ENCODE peak calls at places on chromosomes 12 and 14, in seven cellular contexts. One of them, this sample, is unnamed.

GRCh38 chr12:47808574-47809380 is 10.9 kb downstream of the HDAC7 start:
- DNase-seq in H1: no peak
- DNase-seq in GM12878: no peak
- DNase-seq in SK-N-SH: no peak
- DNase-seq in K562: peak
- DNase-seq in HepG2: no peak
- DNase-seq in GM12892: no peak
- DNase-seq in this sample: no peak

GRCh38 chr12:77947326-77947725 is 116.6 kb downstream of the NAV3 start:
- DNase-seq in GM12892: no peak
- DNase-seq in SK-N-SH: no peak
- DNase-seq in GM12878: no peak
- DNase-seq in HepG2: no peak
- DNase-seq in H1: no peak
- DNase-seq in K562: no peak
- DNase-seq in this sample: no peak

GRCh38 chr14:51996148-51996746 is 6.9 kb downstream of the RTRAF start:
- DNase-seq in GM12892: no peak
- DNase-seq in SK-N-SH: no peak
- DNase-seq in HepG2: no peak
- DNase-seq in K562: no peak
- DNase-seq in GM12878: no peak
- DNase-seq in H1: no peak
- DNase-seq in this sample: no peak

GRCh38 chr12:103771466-103771865 is 69.6 kb downstream of the NT5DC3 start:
- DNase-seq in H1: peak
- DNase-seq in HepG2: peak
- DNase-seq in GM12878: no peak
- DNase-seq in K562: peak
- DNase-seq in GM12892: no peak
- DNase-seq in SK-N-SH: peak
- DNase-seq in this sample: no peak

GRCh38 chr12:67344979-67345710 is 76.0 kb downstream of the CAND1 start:
- DNase-seq in HepG2: no peak
- DNase-seq in GM12892: no peak
- DNase-seq in H1: no peak
- DNase-seq in SK-N-SH: no peak
- DNase-seq in K562: no peak
- DNase-seq in GM12878: no peak
- DNase-seq in this sample: no peak

GRCh38 chr12:2628401-2628800 is 166.4 kb upstream of the FKBP4 start:
- DNase-seq in GM12878: no peak
- DNase-seq in HepG2: no peak
- DNase-seq in H1: no peak
- DNase-seq in SK-N-SH: no peak
- DNase-seq in GM12892: no peak
- DNase-seq in K562: no peak
- DNase-seq in this sample: no peak

GRCh38 chr14:99209409-99209808 is 62.6 kb downstream of the BCL11B start:
- DNase-seq in HepG2: no peak
- DNase-seq in GM12892: no peak
- DNase-seq in SK-N-SH: no peak
- DNase-seq in GM12878: no peak
- DNase-seq in K562: no peak
- DNase-seq in H1: no peak
- DNase-seq in this sample: no peak

GRCh38 chr14:100531152-100531551 is 56.1 kb downstream of the BEGAIN start:
- DNase-seq in HepG2: no peak
- DNase-seq in GM12892: peak
- DNase-seq in K562: no peak
- DNase-seq in GM12878: no peak
- DNase-seq in SK-N-SH: no peak
- DNase-seq in H1: no peak
- DNase-seq in this sample: no peak

GRCh38 chr14:61386173-61386772 is 64.9 kb downstream of the PRKCH start:
- DNase-seq in HepG2: no peak
- DNase-seq in K562: no peak
- DNase-seq in H1: no peak
- DNase-seq in GM12878: no peak
- DNase-seq in GM12892: no peak
- DNase-seq in SK-N-SH: no peak
- DNase-seq in this sample: no peak

GRCh38 chr12:113756609-113757008 is 209.5 kb downstream of the RBM19 start:
- DNase-seq in K562: no peak
- DNase-seq in GM12878: no peak
- DNase-seq in H1: no peak
- DNase-seq in SK-N-SH: no peak
- DNase-seq in GM12892: no peak
- DNase-seq in HepG2: no peak
- DNase-seq in this sample: no peak

GRCh38 chr12:28424965-28425364 is 234.7 kb downstream of the CCDC91 start:
- DNase-seq in SK-N-SH: no peak
- DNase-seq in H1: no peak
- DNase-seq in GM12892: no peak
- DNase-seq in GM12878: no peak
- DNase-seq in HepG2: peak
- DNase-seq in K562: no peak
- DNase-seq in this sample: no peak

GRCh38 chr14:61260939-61261776 is 20.0 kb downstream of the TMEM30B start:
- DNase-seq in GM12878: no peak
- DNase-seq in SK-N-SH: no peak
- DNase-seq in GM12892: no peak
- DNase-seq in HepG2: peak
- DNase-seq in K562: no peak
- DNase-seq in H1: no peak
- DNase-seq in this sample: no peak

GRCh38 chr14:100709252-100709955 is 17.3 kb upstream of the DLK1 start:
- DNase-seq in HepG2: no peak
- DNase-seq in H1: no peak
- DNase-seq in GM12878: no peak
- DNase-seq in K562: no peak
- DNase-seq in SK-N-SH: no peak
- DNase-seq in GM12892: no peak
- DNase-seq in this sample: peak

GRCh38 chr14:72686832-72687231 is 207.1 kb downstream of the DPF3 start:
- DNase-seq in GM12892: no peak
- DNase-seq in HepG2: no peak
- DNase-seq in H1: no peak
- DNase-seq in SK-N-SH: peak
- DNase-seq in GM12878: no peak
- DNase-seq in K562: no peak
- DNase-seq in this sample: no peak

GRCh38 chr14:36718216-36718615 is 56.6 kb downstream of the PAX9 start:
- DNase-seq in H1: no peak
- DNase-seq in K562: no peak
- DNase-seq in HepG2: peak
- DNase-seq in GM12892: no peak
- DNase-seq in GM12878: no peak
- DNase-seq in SK-N-SH: no peak
- DNase-seq in this sample: no peak

GRCh38 chr12:76637807-76638206 is 78.2 kb upstream of the OSBPL8 start:
- DNase-seq in SK-N-SH: no peak
- DNase-seq in K562: no peak
- DNase-seq in GM12892: no peak
- DNase-seq in H1: no peak
- DNase-seq in HepG2: no peak
- DNase-seq in GM12878: no peak
- DNase-seq in this sample: no peak

GRCh38 chr14:85958069-85958468 is 428.1 kb downstream of the FLRT2 start:
- DNase-seq in GM12892: no peak
- DNase-seq in K562: no peak
- DNase-seq in GM12878: no peak
- DNase-seq in H1: no peak
- DNase-seq in SK-N-SH: no peak
- DNase-seq in HepG2: no peak
- DNase-seq in this sample: no peak

GRCh38 chr12:68469136-68469535 is 137.0 kb upstream of the MDM1 start:
- DNase-seq in K562: no peak
- DNase-seq in H1: no peak
- DNase-seq in GM12892: no peak
- DNase-seq in HepG2: no peak
- DNase-seq in SK-N-SH: no peak
- DNase-seq in GM12878: no peak
- DNase-seq in this sample: no peak

GRCh38 chr14:75307700-75308379 is 29.2 kb downstream of the FOS start:
- DNase-seq in HepG2: peak
- DNase-seq in GM12892: peak
- DNase-seq in SK-N-SH: peak
- DNase-seq in H1: peak
- DNase-seq in K562: peak
- DNase-seq in GM12878: no peak
- DNase-seq in this sample: peak

GRCh38 chr14:38129705-38130104 is 78.0 kb upstream of the SSTR1 start:
- DNase-seq in GM12892: no peak
- DNase-seq in GM12878: no peak
- DNase-seq in H1: no peak
- DNase-seq in HepG2: no peak
- DNase-seq in K562: no peak
- DNase-seq in SK-N-SH: no peak
- DNase-seq in this sample: no peak

GRCh38 chr14:28536889-28537288 is 229.7 kb upstream of the FOXG1 start:
- DNase-seq in K562: no peak
- DNase-seq in GM12892: no peak
- DNase-seq in HepG2: no peak
- DNase-seq in H1: no peak
- DNase-seq in GM12878: no peak
- DNase-seq in SK-N-SH: no peak
- DNase-seq in this sample: no peak

DNA sequence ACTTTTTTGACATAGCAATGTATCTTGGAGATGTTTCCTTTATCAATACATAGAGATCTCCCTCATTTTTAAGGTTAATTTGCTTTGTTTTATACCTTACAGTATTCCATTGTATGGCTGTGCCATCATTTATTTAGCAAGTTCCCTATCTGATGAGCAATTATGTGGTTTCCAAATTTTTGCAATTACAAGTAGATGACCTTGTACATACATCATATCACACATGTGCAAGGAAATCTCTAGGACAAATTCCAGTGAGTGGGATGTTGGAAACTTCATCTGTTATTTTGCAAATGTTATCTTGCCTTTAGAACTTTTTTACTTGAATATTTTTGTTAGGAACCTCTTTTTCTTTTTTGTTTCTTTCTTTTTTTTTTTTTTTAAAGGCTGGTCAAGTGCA is 49.7 kb downstream of the DRAM1 start:
- DNase-seq in GM12878: no peak
- DNase-seq in GM12892: no peak
- DNase-seq in K562: no peak
- DNase-seq in SK-N-SH: no peak
- DNase-seq in HepG2: no peak
- DNase-seq in H1: no peak
- DNase-seq in this sample: no peak
- TF ChIP-seq TAF1 in GM12878: no peak
- TF ChIP-seq TAF1 in GM12892: no peak
- TF ChIP-seq TAF1 in K562: no peak
- TF ChIP-seq TAF1 in SK-N-SH: no peak
- TF ChIP-seq TAF1 in HepG2: no peak
- TF ChIP-seq TAF1 in H1: no peak
- TF ChIP-seq TAF1 in this sample: no peak

DNA sequence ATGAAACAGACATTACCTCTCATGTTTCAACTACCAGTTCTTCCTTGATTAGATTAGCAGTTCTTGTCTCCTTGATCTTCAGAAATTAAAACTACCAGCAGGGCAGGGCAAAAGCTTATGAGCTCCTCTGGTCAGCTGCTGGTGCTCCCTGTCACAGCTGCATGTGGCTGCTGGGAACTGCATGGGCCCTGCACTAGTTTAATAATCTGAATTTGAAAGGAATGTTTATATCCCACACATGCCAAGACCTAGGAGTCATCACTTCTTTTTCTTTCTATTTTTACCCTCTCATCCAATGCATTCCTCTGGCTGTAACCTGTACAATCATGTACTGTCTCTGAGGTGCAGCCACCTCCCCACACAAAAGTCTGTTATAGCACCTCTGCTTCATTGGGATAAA is 73.9 kb downstream of the ARMH4 start:
- DNase-seq in H1: no peak
- DNase-seq in SK-N-SH: no peak
- DNase-seq in GM12892: no peak
- DNase-seq in GM12878: no peak
- DNase-seq in HepG2: no peak
- DNase-seq in K562: no peak
- DNase-seq in this sample: no peak
- TF ChIP-seq TAF1 in H1: no peak
- TF ChIP-seq TAF1 in SK-N-SH: no peak
- TF ChIP-seq TAF1 in GM12892: no peak
- TF ChIP-seq TAF1 in GM12878: no peak
- TF ChIP-seq TAF1 in HepG2: no peak
- TF ChIP-seq TAF1 in K562: no peak
- TF ChIP-seq TAF1 in this sample: no peak

GRCh38 chr12:92076106-92076505 is 69.5 kb downstream of the BTG1 start:
- DNase-seq in GM12878: no peak
- DNase-seq in SK-N-SH: no peak
- DNase-seq in GM12892: no peak
- DNase-seq in H1: no peak
- DNase-seq in K562: no peak
- DNase-seq in HepG2: no peak
- DNase-seq in this sample: no peak

GRCh38 chr12:92073123-92073522 is 72.5 kb downstream of the BTG1 start:
- DNase-seq in GM12878: no peak
- DNase-seq in GM12892: no peak
- DNase-seq in K562: no peak
- DNase-seq in H1: no peak
- DNase-seq in HepG2: no peak
- DNase-seq in SK-N-SH: no peak
- DNase-seq in this sample: no peak

GRCh38 chr12:92075425-92075891 is 70.2 kb downstream of the BTG1 start:
- DNase-seq in GM12878: no peak
- DNase-seq in GM12892: no peak
- DNase-seq in HepG2: no peak
- DNase-seq in SK-N-SH: no peak
- DNase-seq in K562: peak
- DNase-seq in H1: no peak
- DNase-seq in this sample: peak

GRCh38 chr12:92077530-92077929 is 68.1 kb downstream of the BTG1 start:
- DNase-seq in K562: no peak
- DNase-seq in SK-N-SH: no peak
- DNase-seq in GM12892: no peak
- DNase-seq in H1: no peak
- DNase-seq in GM12878: no peak
- DNase-seq in HepG2: no peak
- DNase-seq in this sample: no peak

DNA sequence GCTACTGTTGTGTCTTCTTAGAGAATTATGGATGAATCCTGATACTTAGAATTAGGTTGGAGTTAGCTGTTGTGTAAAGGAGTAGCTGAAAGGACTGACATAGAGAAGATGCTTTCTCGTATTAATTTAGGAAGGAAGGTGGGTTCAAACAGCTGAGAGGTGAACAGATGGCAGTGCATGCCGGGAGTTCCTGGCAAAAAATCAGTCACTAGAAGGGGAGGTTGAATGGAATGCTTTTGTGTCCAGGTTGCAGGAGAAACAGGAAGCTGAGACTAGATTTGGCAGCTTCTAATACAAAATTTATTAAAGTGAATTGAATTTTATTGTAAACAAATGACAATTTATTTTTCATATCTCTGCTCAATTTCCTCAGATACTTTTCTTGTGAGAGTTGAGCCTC is 70.8 kb downstream of the BTG1 start:
- DNase-seq in GM12892: no peak
- DNase-seq in SK-N-SH: no peak
- DNase-seq in K562: no peak
- DNase-seq in GM12878: no peak
- DNase-seq in H1: no peak
- DNase-seq in HepG2: no peak
- DNase-seq in this sample: no peak
- TF ChIP-seq TAF1 in GM12892: no peak
- TF ChIP-seq TAF1 in SK-N-SH: no peak
- TF ChIP-seq TAF1 in K562: no peak
- TF ChIP-seq TAF1 in GM12878: no peak
- TF ChIP-seq TAF1 in H1: no peak
- TF ChIP-seq TAF1 in HepG2: no peak
- TF ChIP-seq TAF1 in this sample: no peak

GRCh38 chr14:104515811-104516780 is 63.5 kb upstream of the C14orf180 start:
- DNase-seq in HepG2: no peak
- DNase-seq in H1: peak
- DNase-seq in SK-N-SH: no peak
- DNase-seq in GM12892: no peak
- DNase-seq in GM12878: no peak
- DNase-seq in K562: no peak
- DNase-seq in this sample: no peak
- TF ChIP-seq TAF1 in HepG2: no peak
- TF ChIP-seq TAF1 in H1: no peak
- TF ChIP-seq TAF1 in SK-N-SH: no peak
- TF ChIP-seq TAF1 in GM12892: no peak
- TF ChIP-seq TAF1 in GM12878: no peak
- TF ChIP-seq TAF1 in K562: no peak
- TF ChIP-seq TAF1 in this sample: no peak